ENCODE peak calls at places on chromosomes 5 and 9, in four cellular contexts. Y is IMR-90, N is K562, T is GM12878. Q is an unnamed sample.

GRCh38 chr9:5043381-5043780 is 58.3 kb downstream of the JAK2 start:
- DNase-seq in Y (peak; percentile 21), N (no peak), T (no peak), Q (no peak)

GRCh38 chr9:78676623-78677022 is 379.7 kb downstream of the PSAT1 start:
- DNase-seq in Y (peak; percentile 76), N (no peak), T (no peak), Q (no peak)

GRCh38 chr5:106940986-106941385 is 729.8 kb downstream of the EFNA5 start:
- DNase-seq in Y (no peak), N (no peak), T (no peak), Q (no peak)

GRCh38 chr9:136623016-136623848 is 39.5 kb upstream of the EGFL7 start:
- DNase-seq in Y (no peak), N (no peak), T (no peak), Q (peak; percentile 43)

GRCh38 chr5:142327111-142327842 is 2.5 kb upstream of the SPRY4 start:
- DNase-seq in Y (peak; percentile 84), N (no peak), T (no peak), Q (no peak)

GRCh38 chr9:72151099-72151498 is 1.9 kb downstream of the GDA start:
- DNase-seq in Y (no peak), N (no peak), T (no peak), Q (no peak)

GRCh38 chr9:134591573-134591981 is 50.0 kb upstream of the COL5A1 start:
- DNase-seq in Y (no peak), N (no peak), T (no peak), Q (no peak)

GRCh38 chr5:178839319-178839704 is 20.4 kb upstream of the ZNF354B start:
- DNase-seq in Y (no peak), N (peak; percentile 31), T (no peak), Q (peak; percentile 70)

GRCh38 chr5:60339691-60340191 is 360.2 kb downstream of the DEPDC1B start:
- DNase-seq in Y (no peak), N (no peak), T (no peak), Q (no peak)

GRCh38 chr9:129669141-129669718 is 3.8 kb downstream of the PRRX2 start:
- DNase-seq in Y (peak; percentile 91), N (peak; percentile 28), T (no peak), Q (no peak)

GRCh38 chr5:72604111-72604792 is 97.0 kb upstream of the ZNF366 start:
- DNase-seq in Y (no peak), N (no peak), T (no peak), Q (no peak)

GRCh38 chr5:16666861-16667481 is 50.2 kb upstream of the RETREG1 start:
- DNase-seq in Y (peak; percentile 15), N (no peak), T (no peak), Q (no peak)

GRCh38 chr5:92552206-92553160 is 1028.5 kb downstream of the NR2F1-AS1 start:
- DNase-seq in Y (peak; percentile 99), N (no peak), T (no peak), Q (no peak)

GRCh38 chr9:93612052-93612795 is 35.8 kb downstream of the PHF2 start:
- DNase-seq in Y (peak; percentile 16), N (no peak), T (no peak), Q (no peak)

GRCh38 chr9:135023389-135023788 is 64.1 kb upstream of the OLFM1 start:
- DNase-seq in Y (no peak), N (no peak), T (no peak), Q (no peak)

GRCh38 chr9:132798817-132799790 is 79.0 kb downstream of the AK8 start:
- DNase-seq in Y (no peak), N (peak; percentile 82), T (no peak), Q (no peak)

GRCh38 chr9:132801659-132802058 is 76.4 kb downstream of the AK8 start:
- DNase-seq in Y (no peak), N (no peak), T (no peak), Q (no peak)

GRCh38 chr9:132800038-132800648 is 77.9 kb downstream of the AK8 start:
- DNase-seq in Y (peak; percentile 63), N (peak; percentile 65), T (no peak), Q (peak; percentile 80)

GRCh38 chr9:132804576-132805295 is 73.3 kb downstream of the AK8 start:
- DNase-seq in Y (no peak), N (no peak), T (no peak), Q (no peak)

DNA sequence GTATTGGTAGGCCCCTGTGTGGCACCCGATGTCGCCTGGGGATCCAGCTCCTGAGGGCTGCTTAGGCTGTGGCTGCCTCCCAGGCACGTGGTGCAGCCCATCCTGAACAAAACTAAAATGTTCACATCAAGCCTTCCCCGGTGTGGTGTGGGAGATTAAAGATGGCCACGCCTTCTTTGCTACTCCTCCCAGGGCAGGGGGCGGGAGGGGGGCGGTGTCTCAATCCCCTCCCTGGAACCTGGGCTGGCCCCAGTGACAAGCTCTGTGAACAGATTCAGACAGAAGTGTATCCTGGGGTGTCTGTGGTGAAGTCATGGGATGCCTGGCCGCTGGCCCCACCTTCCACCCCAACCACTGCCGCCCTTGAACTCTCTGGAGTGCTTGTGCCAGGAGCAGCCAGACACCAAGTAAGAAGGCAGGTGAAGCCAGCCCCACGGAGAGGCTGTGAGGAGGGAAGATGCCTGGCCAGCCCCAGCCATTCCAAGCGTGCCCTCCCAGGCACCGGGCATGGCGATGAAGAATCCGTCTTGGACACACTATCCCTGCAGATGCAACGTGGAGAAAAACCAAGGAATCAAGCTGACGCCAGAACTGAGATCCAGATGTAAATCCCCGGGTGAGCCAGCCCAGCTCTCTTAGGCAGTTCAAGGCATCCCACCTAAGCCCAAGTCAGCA is 75.8 kb downstream of the AK8 start:
- DNase-seq in Y (no peak), N (no peak), T (no peak), Q (no peak)
- TF ChIP-seq CHD1 in Y (no peak), N (no peak), T (no peak), Q (no peak)

GRCh38 chr5:159102294-159102934 is 2.7 kb upstream of the EBF1 start:
- DNase-seq in Y (no peak), N (no peak), T (no peak), Q (no peak)
- H3K4me3 ChIP-seq in Y (no peak overlapping the region), N (no peak overlapping the region), T (peak overlapping the region; percentile 67), Q (no peak overlapping the region)

GRCh38 chr5:126419102-126419501 is 4.1 kb upstream of the GRAMD2B start:
- DNase-seq in Y (no peak), N (no peak), T (no peak), Q (no peak)
- TF ChIP-seq CHD1 in Y (no peak), N (no peak), T (no peak), Q (no peak)

DNA sequence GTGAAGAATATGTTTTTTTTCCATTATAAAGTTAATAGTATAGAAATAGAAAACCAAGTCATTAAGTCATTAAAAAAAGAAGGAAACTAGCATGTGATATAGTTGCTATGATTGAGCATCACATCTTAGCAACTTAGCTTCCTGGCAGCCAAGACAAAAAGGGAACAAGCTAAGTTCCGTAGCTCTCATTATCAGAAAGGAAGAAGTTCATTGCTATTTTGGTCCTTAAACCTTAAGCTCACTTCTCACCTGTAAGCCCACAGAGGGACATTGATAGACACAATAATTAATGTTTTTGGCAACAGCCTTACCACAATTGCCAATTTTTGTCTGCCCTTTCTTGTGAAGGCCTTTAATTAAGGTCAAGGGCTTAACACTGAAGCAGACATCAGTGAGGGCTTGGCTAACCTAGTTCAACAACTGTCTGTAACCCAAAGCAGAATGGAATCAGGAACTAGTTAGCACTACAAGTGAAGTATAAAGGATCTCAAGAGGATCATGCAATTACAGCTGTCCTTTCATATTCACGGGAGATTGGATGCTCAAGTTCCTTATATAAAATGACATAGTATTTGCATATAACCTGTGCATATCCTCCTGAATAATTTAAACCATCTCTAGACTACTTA is 24.0 kb upstream of the KLF4 start:
- DNase-seq in Y (no peak), N (no peak), T (no peak), Q (no peak)
- H3K4me3 ChIP-seq in Y (no peak overlapping the region), N (no peak overlapping the region), T (no peak overlapping the region), Q (no peak overlapping the region)

DNA sequence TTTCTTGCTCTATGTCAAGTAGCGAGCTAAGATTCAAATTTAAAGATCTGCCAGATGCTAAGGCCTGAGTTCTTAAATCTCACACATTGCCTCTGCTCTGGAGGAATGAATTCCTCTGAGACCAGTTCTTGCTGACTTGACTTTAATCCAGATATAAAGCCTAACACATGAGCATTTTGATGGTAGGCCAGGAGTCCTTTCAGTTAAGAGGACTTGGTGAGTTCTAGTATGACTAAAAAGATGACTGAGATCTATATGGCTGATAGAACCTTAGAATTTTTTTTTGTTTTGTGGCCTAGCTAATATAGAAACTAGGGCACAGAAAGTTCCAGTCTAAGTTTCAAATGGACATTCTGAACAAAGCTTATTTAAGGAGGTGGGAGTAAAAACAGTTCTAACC is 1.4 kb upstream of the INIP start:
- DNase-seq in Y (no peak), N (no peak), T (no peak), Q (no peak)
- TF ChIP-seq CHD1 in Y (no peak), N (no peak), T (no peak), Q (no peak)

DNA sequence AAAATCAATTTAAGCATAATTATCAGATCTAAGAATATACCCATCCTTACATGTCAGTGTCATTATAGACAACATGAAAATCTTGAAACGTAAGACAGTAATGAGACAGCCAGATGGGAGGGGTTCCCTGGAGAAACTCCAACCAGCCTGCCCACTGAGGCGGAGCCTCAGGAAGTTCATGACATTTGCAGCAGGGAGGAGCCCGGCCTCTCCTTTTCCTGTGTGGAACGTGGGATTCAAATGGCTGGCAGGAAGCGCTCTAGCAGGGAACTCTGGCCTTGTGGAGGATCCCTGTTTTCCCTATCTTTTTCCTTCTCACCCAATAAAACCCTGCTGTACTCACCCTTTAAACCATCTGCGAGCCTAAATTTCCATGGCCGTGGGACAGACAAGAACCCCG is 176.6 kb upstream of the KCNN2 start:
- DNase-seq in Y (no peak), N (no peak), T (no peak), Q (no peak)
- H3K4me3 ChIP-seq in Y (no peak overlapping the region), N (no peak overlapping the region), T (no peak overlapping the region), Q (no peak overlapping the region)